ENCODE peak calls at places on chromosomes 5 and 9, in six cellular contexts. G, V, Y, X, F and H are unnamed samples.

GRCh38 chr5:54702470-54702869 is 184.9 kb downstream of the SNX18 start:
- DNase-seq in G (no peak), V (no peak), Y (no peak), X (no peak), F (no peak), H (no peak)

GRCh38 chr5:59051938-59052337 is 469.1 kb downstream of the RAB3C start:
- DNase-seq in G (no peak), V (no peak), Y (no peak), X (no peak), F (no peak), H (no peak)

GRCh38 chr9:131800885-131801284 is 61.0 kb upstream of the RAPGEF1 start:
- DNase-seq in G (no peak), V (no peak), Y (no peak), X (no peak), F (no peak), H (no peak)

GRCh38 chr9:70832487-70832886 is 288.9 kb downstream of the TRPM3 start:
- DNase-seq in G (no peak), V (no peak), Y (no peak), X (no peak), F (no peak), H (no peak)

GRCh38 chr5:74233091-74233490 is 407.4 kb downstream of the ENC1 start:
- DNase-seq in G (no peak), V (no peak), Y (no peak), X (no peak), F (no peak), H (no peak)

GRCh38 chr9:130642926-130643325 is 21.5 kb upstream of the PRDM12 start:
- DNase-seq in G (no peak), V (no peak), Y (no peak), X (no peak), F (no peak), H (no peak)

GRCh38 chr5:179147991-179148702 is 88.0 kb downstream of the ZNF354C start:
- DNase-seq in G (no peak), V (no peak), Y (no peak), X (no peak), F (no peak), H (no peak)

GRCh38 chr5:172605466-172605865 is 35.6 kb upstream of the NEURL1B start:
- DNase-seq in G (no peak), V (no peak), Y (no peak), X (no peak), F (no peak), H (no peak)

GRCh38 chr5:132003170-132003744 is 8.2 kb downstream of the ACSL6 start:
- DNase-seq in G (no peak), V (no peak), Y (peak), X (no peak), F (no peak), H (peak)

GRCh38 chr9:76877961-76878360 is 28.0 kb downstream of the PRUNE2 start:
- DNase-seq in G (no peak), V (no peak), Y (no peak), X (no peak), F (no peak), H (no peak)

GRCh38 chr9:93452710-93453046 is 703 bp downstream of the FAM120AOS start:
- DNase-seq in G (no peak), V (no peak), Y (no peak), X (no peak), F (no peak), H (no peak)

GRCh38 chr9:124429530-124429867 is 14.3 kb upstream of the PSMB7 start:
- DNase-seq in G (no peak), V (no peak), Y (no peak), X (no peak), F (no peak), H (no peak)

GRCh38 chr5:111697215-111697614 is 59.8 kb downstream of the NREP start:
- DNase-seq in G (no peak), V (peak), Y (no peak), X (no peak), F (no peak), H (no peak)

GRCh38 chr5:17228833-17229291 is 11.4 kb downstream of the BASP1 start:
- DNase-seq in G (no peak), V (no peak), Y (no peak), X (no peak), F (no peak), H (no peak)

GRCh38 chr5:96322217-96322616 is 110.8 kb downstream of the PCSK1 start:
- DNase-seq in G (no peak), V (no peak), Y (no peak), X (no peak), F (no peak), H (no peak)

GRCh38 chr9:95815153-95815552 is 60.3 kb upstream of the ERCC6L2 start:
- DNase-seq in G (no peak), V (no peak), Y (no peak), X (no peak), F (no peak), H (no peak)

GRCh38 chr9:138077126-138077525 is 199.5 kb downstream of the CACNA1B start:
- DNase-seq in G (no peak), V (no peak), Y (no peak), X (no peak), F (no peak), H (peak)

GRCh38 chr9:107848598-107848997 is 359.0 kb upstream of the KLF4 start:
- DNase-seq in G (no peak), V (no peak), Y (no peak), X (no peak), F (peak), H (no peak)

GRCh38 chr5:176985516-176985915 is 21.1 kb downstream of the UIMC1 start:
- DNase-seq in G (no peak), V (no peak), Y (no peak), X (no peak), F (no peak), H (no peak)

GRCh38 chr9:131275332-131276106 is 791 bp downstream of the FAM78A start:
- DNase-seq in G (no peak), V (no peak), Y (peak), X (peak), F (peak), H (no peak)